ENCODE peak calls at places on chromosomes 13 and 19, in ten cellular contexts. A, U, E, M, Y, I, J, P, N and F are unnamed samples.

GRCh38 chr19:52734340-52734892 is 428 bp downstream of the ZNF611 start:
- DNase-seq in U (no peak), E (peak), P (no peak), Y (no peak), N (peak), J (no peak), A (no peak), I (peak), M (peak), F (no peak)

GRCh38 chr19:13742756-13743155 is 21.6 kb upstream of the MRI1 start:
- DNase-seq in N (no peak), I (no peak), M (no peak), J (no peak), E (no peak), A (no peak), U (no peak), Y (no peak), P (no peak), F (no peak)

GRCh38 chr19:28793391-28794168 is 419.4 kb downstream of the UQCRFS1 start:
- DNase-seq in J (no peak), M (no peak), P (peak), A (no peak), I (no peak), N (no peak), U (no peak), Y (no peak), E (no peak), F (no peak)

GRCh38 chr19:51698296-51698695 is 5.2 kb downstream of the SPACA6 start:
- DNase-seq in J (no peak), N (no peak), E (no peak), U (no peak), I (peak), Y (no peak), P (no peak), M (no peak), A (no peak), F (no peak)

GRCh38 chr13:96822900-96823299 is 171.4 kb downstream of the OXGR1 start:
- DNase-seq in I (peak), M (no peak), Y (no peak), A (no peak), U (peak), N (no peak), P (no peak), E (no peak), J (no peak), F (no peak)

GRCh38 chr13:75870397-75870801 is 234.3 kb downstream of the LMO7 start:
- DNase-seq in J (peak), A (no peak), I (peak), N (peak), E (no peak), P (no peak), M (peak), Y (no peak), U (no peak), F (peak)

GRCh38 chr13:113810640-113811039 is 51.6 kb downstream of the TMEM255B start:
- DNase-seq in N (no peak), J (no peak), E (no peak), Y (no peak), P (no peak), A (no peak), I (no peak), M (no peak), U (no peak), F (no peak)

GRCh38 chr13:33178197-33178699 is 107.3 kb downstream of the STARD13 start:
- DNase-seq in Y (no peak), E (no peak), N (no peak), M (no peak), A (no peak), U (no peak), J (no peak), I (peak), P (no peak), F (no peak)

GRCh38 chr13:46160474-46161066 is 21.4 kb downstream of the LCP1 start:
- DNase-seq in N (peak), E (peak), M (peak), J (peak), Y (no peak), I (peak), U (peak), A (no peak), P (no peak), F (peak)

GRCh38 chr13:102495663-102496062 is 93.8 kb upstream of the FGF14 start:
- DNase-seq in Y (no peak), A (no peak), U (no peak), I (no peak), J (no peak), N (no peak), E (no peak), M (no peak), P (no peak), F (no peak)

GRCh38 chr19:5891938-5892771 is 11.4 kb downstream of the NDUFA11 start:
- DNase-seq in U (no peak), I (peak), N (peak), E (peak), P (no peak), A (peak), Y (no peak), M (no peak), J (no peak), F (no peak)

GRCh38 chr13:110265682-110266430 is 41.1 kb downstream of the COL4A1 start:
- DNase-seq in Y (no peak), E (no peak), N (no peak), I (no peak), U (no peak), J (no peak), P (no peak), M (no peak), A (no peak), F (no peak)

GRCh38 chr19:17159466-17160393 is 55.4 kb upstream of the USE1 start:
- DNase-seq in I (no peak), N (no peak), U (no peak), M (no peak), P (no peak), J (no peak), E (no peak), A (no peak), Y (no peak), F (no peak)

GRCh38 chr13:40662866-40663265 is 3.6 kb downstream of the FOXO1 start:
- DNase-seq in N (no peak), M (no peak), J (no peak), A (no peak), U (no peak), P (peak), E (peak), I (no peak), Y (no peak), F (no peak)

GRCh38 chr19:17654993-17655392 is 33.2 kb downstream of the UNC13A start:
- DNase-seq in A (no peak), P (peak), M (no peak), I (no peak), U (no peak), J (no peak), N (no peak), Y (no peak), E (peak), F (no peak)

GRCh38 chr13:98577823-98578285 is 947 bp upstream of the STK24 start:
- DNase-seq in J (no peak), P (no peak), U (no peak), A (no peak), N (no peak), I (no peak), E (no peak), M (no peak), Y (no peak), F (no peak)

GRCh38 chr19:991174-991931 is 7.2 kb downstream of the WDR18 start:
- DNase-seq in P (no peak), A (no peak), I (peak), Y (no peak), M (no peak), E (peak), J (peak), N (peak), U (no peak), F (no peak)

GRCh38 chr13:85266771-85267170 is 532.4 kb downstream of the SLITRK6 start:
- DNase-seq in J (no peak), E (no peak), P (no peak), U (no peak), A (no peak), M (no peak), I (no peak), Y (no peak), N (no peak), F (no peak)

GRCh38 chr13:31591834-31592233 is 147.5 kb upstream of the RXFP2 start:
- DNase-seq in M (no peak), E (no peak), P (no peak), Y (no peak), A (no peak), N (no peak), I (no peak), U (no peak), J (no peak), F (no peak)

GRCh38 chr19:771332-771785 is 20.4 kb downstream of the MISP start:
- DNase-seq in N (peak), P (no peak), A (no peak), E (peak), J (peak), U (no peak), I (peak), M (no peak), Y (no peak), F (no peak)

GRCh38 chr19:1725100-1726064 is 27.9 kb upstream of the ONECUT3 start:
- DNase-seq in P (peak), I (peak), U (peak), A (peak), J (peak), E (peak), Y (no peak), N (peak), M (peak), F (peak)